ENCODE peak calls at places on chromosomes 5 and 9, in nine cellular contexts. One of them, this sample, is unnamed.

GRCh38 chr5:64742411-64742810 is 26.1 kb downstream of the SREK1IP1 start:
- DNase-seq in EL: no peak
- DNase-seq in NCI-H2029 treated with DMSO at 0.1 percent for 48 hours: no peak
- DNase-seq in MG63: no peak
- DNase-seq in naive thymus-derived CD4-positive, alpha-beta T cell: no peak
- DNase-seq in stimulated activated CD4-positive, alpha-beta T cell treated with anti-CD3 and anti-CD28 coated beads, Interleukin-15, amount 100 ng/mL, for 1 hour: no peak
- DNase-seq in A549: no peak
- DNase-seq in GM12865: no peak
- DNase-seq in EH: no peak
- DNase-seq in this sample: no peak

GRCh38 chr5:6003040-6003825 is 375.1 kb downstream of the MED10 start:
- DNase-seq in A549: no peak
- DNase-seq in naive thymus-derived CD4-positive, alpha-beta T cell: no peak
- DNase-seq in MG63: peak; percentile 23
- DNase-seq in EH: no peak
- DNase-seq in NCI-H2029 treated with DMSO at 0.1 percent for 48 hours: no peak
- DNase-seq in GM12865: no peak
- DNase-seq in EL: no peak
- DNase-seq in stimulated activated CD4-positive, alpha-beta T cell treated with anti-CD3 and anti-CD28 coated beads, Interleukin-15, amount 100 ng/mL, for 1 hour: no peak
- DNase-seq in this sample: no peak

GRCh38 chr5:133383580-133383939 is 228.8 kb downstream of the FSTL4 start:
- DNase-seq in stimulated activated CD4-positive, alpha-beta T cell treated with anti-CD3 and anti-CD28 coated beads, Interleukin-15, amount 100 ng/mL, for 1 hour: no peak
- DNase-seq in EH: no peak
- DNase-seq in naive thymus-derived CD4-positive, alpha-beta T cell: no peak
- DNase-seq in MG63: no peak
- DNase-seq in NCI-H2029 treated with DMSO at 0.1 percent for 48 hours: no peak
- DNase-seq in A549: no peak
- DNase-seq in EL: no peak
- DNase-seq in GM12865: no peak
- DNase-seq in this sample: no peak

GRCh38 chr9:114107286-114108001 is 8.4 kb upstream of the KIF12 start:
- DNase-seq in EH: no peak
- DNase-seq in NCI-H2029 treated with DMSO at 0.1 percent for 48 hours: no peak
- DNase-seq in GM12865: no peak
- DNase-seq in naive thymus-derived CD4-positive, alpha-beta T cell: no peak
- DNase-seq in stimulated activated CD4-positive, alpha-beta T cell treated with anti-CD3 and anti-CD28 coated beads, Interleukin-15, amount 100 ng/mL, for 1 hour: no peak
- DNase-seq in A549: no peak
- DNase-seq in MG63: no peak
- DNase-seq in EL: no peak
- DNase-seq in this sample: no peak

GRCh38 chr5:137833463-137833862 is 34.2 kb upstream of the MYOT start:
- DNase-seq in NCI-H2029 treated with DMSO at 0.1 percent for 48 hours: no peak
- DNase-seq in MG63: peak; percentile 69
- DNase-seq in EH: peak; percentile 88
- DNase-seq in A549: peak; percentile 63
- DNase-seq in EL: peak; percentile 85
- DNase-seq in stimulated activated CD4-positive, alpha-beta T cell treated with anti-CD3 and anti-CD28 coated beads, Interleukin-15, amount 100 ng/mL, for 1 hour: no peak
- DNase-seq in GM12865: no peak
- DNase-seq in naive thymus-derived CD4-positive, alpha-beta T cell: no peak
- DNase-seq in this sample: no peak

GRCh38 chr9:35603506-35603985 is 1.5 kb upstream of the TESK1 start:
- DNase-seq in EH: peak; percentile 88
- DNase-seq in NCI-H2029 treated with DMSO at 0.1 percent for 48 hours: peak; percentile 78
- DNase-seq in MG63: peak; percentile 79
- DNase-seq in GM12865: no peak
- DNase-seq in EL: peak; percentile 76
- DNase-seq in naive thymus-derived CD4-positive, alpha-beta T cell: no peak
- DNase-seq in A549: no peak
- DNase-seq in stimulated activated CD4-positive, alpha-beta T cell treated with anti-CD3 and anti-CD28 coated beads, Interleukin-15, amount 100 ng/mL, for 1 hour: no peak
- DNase-seq in this sample: peak; percentile 84

GRCh38 chr9:98365227-98365669 is 109.8 kb upstream of the TBC1D2 start:
- DNase-seq in A549: no peak
- DNase-seq in EL: peak; percentile 31
- DNase-seq in MG63: no peak
- DNase-seq in NCI-H2029 treated with DMSO at 0.1 percent for 48 hours: no peak
- DNase-seq in stimulated activated CD4-positive, alpha-beta T cell treated with anti-CD3 and anti-CD28 coated beads, Interleukin-15, amount 100 ng/mL, for 1 hour: no peak
- DNase-seq in GM12865: peak; percentile 56
- DNase-seq in naive thymus-derived CD4-positive, alpha-beta T cell: no peak
- DNase-seq in EH: peak; percentile 26
- DNase-seq in this sample: no peak

GRCh38 chr5:140242890-140243585 is 59.9 kb downstream of the PFDN1 start:
- DNase-seq in MG63: no peak
- DNase-seq in EH: no peak
- DNase-seq in stimulated activated CD4-positive, alpha-beta T cell treated with anti-CD3 and anti-CD28 coated beads, Interleukin-15, amount 100 ng/mL, for 1 hour: no peak
- DNase-seq in A549: no peak
- DNase-seq in naive thymus-derived CD4-positive, alpha-beta T cell: no peak
- DNase-seq in EL: no peak
- DNase-seq in NCI-H2029 treated with DMSO at 0.1 percent for 48 hours: no peak
- DNase-seq in GM12865: no peak
- DNase-seq in this sample: no peak

GRCh38 chr5:171494452-171495121 is 75.1 kb downstream of the FGF18 start:
- DNase-seq in MG63: peak; percentile 87
- DNase-seq in naive thymus-derived CD4-positive, alpha-beta T cell: no peak
- DNase-seq in stimulated activated CD4-positive, alpha-beta T cell treated with anti-CD3 and anti-CD28 coated beads, Interleukin-15, amount 100 ng/mL, for 1 hour: no peak
- DNase-seq in A549: peak; percentile 44
- DNase-seq in EL: peak; percentile 71
- DNase-seq in GM12865: no peak
- DNase-seq in EH: peak; percentile 90
- DNase-seq in NCI-H2029 treated with DMSO at 0.1 percent for 48 hours: no peak
- DNase-seq in this sample: peak; percentile 80

GRCh38 chr9:16417101-16417500 is 453.4 kb downstream of the BNC2 start:
- DNase-seq in naive thymus-derived CD4-positive, alpha-beta T cell: no peak
- DNase-seq in NCI-H2029 treated with DMSO at 0.1 percent for 48 hours: no peak
- DNase-seq in GM12865: peak; percentile 74
- DNase-seq in EH: peak; percentile 86
- DNase-seq in A549: no peak
- DNase-seq in stimulated activated CD4-positive, alpha-beta T cell treated with anti-CD3 and anti-CD28 coated beads, Interleukin-15, amount 100 ng/mL, for 1 hour: no peak
- DNase-seq in EL: peak; percentile 79
- DNase-seq in MG63: peak; percentile 99
- DNase-seq in this sample: no peak

GRCh38 chr5:171596391-171596878 is 177.0 kb downstream of the FGF18 start:
- DNase-seq in MG63: peak; percentile 99
- DNase-seq in EH: peak; percentile 88
- DNase-seq in naive thymus-derived CD4-positive, alpha-beta T cell: no peak
- DNase-seq in EL: peak; percentile 97
- DNase-seq in stimulated activated CD4-positive, alpha-beta T cell treated with anti-CD3 and anti-CD28 coated beads, Interleukin-15, amount 100 ng/mL, for 1 hour: no peak
- DNase-seq in NCI-H2029 treated with DMSO at 0.1 percent for 48 hours: no peak
- DNase-seq in A549: no peak
- DNase-seq in GM12865: no peak
- DNase-seq in this sample: peak; percentile 92

GRCh38 chr5:124444147-124444775 is 302.2 kb downstream of the ZNF608 start:
- DNase-seq in NCI-H2029 treated with DMSO at 0.1 percent for 48 hours: no peak
- DNase-seq in EH: no peak
- DNase-seq in EL: no peak
- DNase-seq in GM12865: peak; percentile 94
- DNase-seq in MG63: no peak
- DNase-seq in naive thymus-derived CD4-positive, alpha-beta T cell: no peak
- DNase-seq in A549: no peak
- DNase-seq in stimulated activated CD4-positive, alpha-beta T cell treated with anti-CD3 and anti-CD28 coated beads, Interleukin-15, amount 100 ng/mL, for 1 hour: no peak
- DNase-seq in this sample: no peak

GRCh38 chr9:102700936-102701335 is 294.2 kb upstream of the CYLC2 start:
- DNase-seq in A549: no peak
- DNase-seq in EH: no peak
- DNase-seq in NCI-H2029 treated with DMSO at 0.1 percent for 48 hours: no peak
- DNase-seq in MG63: no peak
- DNase-seq in GM12865: no peak
- DNase-seq in naive thymus-derived CD4-positive, alpha-beta T cell: no peak
- DNase-seq in EL: no peak
- DNase-seq in stimulated activated CD4-positive, alpha-beta T cell treated with anti-CD3 and anti-CD28 coated beads, Interleukin-15, amount 100 ng/mL, for 1 hour: no peak
- DNase-seq in this sample: no peak

GRCh38 chr9:127309715-127310114 is 45.1 kb downstream of the GARNL3 start:
- DNase-seq in NCI-H2029 treated with DMSO at 0.1 percent for 48 hours: no peak
- DNase-seq in EL: no peak
- DNase-seq in GM12865: no peak
- DNase-seq in naive thymus-derived CD4-positive, alpha-beta T cell: no peak
- DNase-seq in EH: no peak
- DNase-seq in A549: no peak
- DNase-seq in MG63: no peak
- DNase-seq in stimulated activated CD4-positive, alpha-beta T cell treated with anti-CD3 and anti-CD28 coated beads, Interleukin-15, amount 100 ng/mL, for 1 hour: no peak
- DNase-seq in this sample: no peak

GRCh38 chr9:107592439-107592838 is 102.9 kb upstream of the KLF4 start:
- DNase-seq in EH: no peak
- DNase-seq in EL: no peak
- DNase-seq in GM12865: no peak
- DNase-seq in stimulated activated CD4-positive, alpha-beta T cell treated with anti-CD3 and anti-CD28 coated beads, Interleukin-15, amount 100 ng/mL, for 1 hour: no peak
- DNase-seq in NCI-H2029 treated with DMSO at 0.1 percent for 48 hours: no peak
- DNase-seq in naive thymus-derived CD4-positive, alpha-beta T cell: no peak
- DNase-seq in A549: no peak
- DNase-seq in MG63: no peak
- DNase-seq in this sample: no peak

GRCh38 chr9:93205896-93206575 is 22.1 kb downstream of the WNK2 start:
- DNase-seq in GM12865: no peak
- DNase-seq in stimulated activated CD4-positive, alpha-beta T cell treated with anti-CD3 and anti-CD28 coated beads, Interleukin-15, amount 100 ng/mL, for 1 hour: no peak
- DNase-seq in EL: no peak
- DNase-seq in naive thymus-derived CD4-positive, alpha-beta T cell: no peak
- DNase-seq in MG63: no peak
- DNase-seq in NCI-H2029 treated with DMSO at 0.1 percent for 48 hours: no peak
- DNase-seq in EH: no peak
- DNase-seq in A549: no peak
- DNase-seq in this sample: peak; percentile 70

GRCh38 chr9:135579356-135579755 is 17.8 kb downstream of the PAEP start:
- DNase-seq in naive thymus-derived CD4-positive, alpha-beta T cell: no peak
- DNase-seq in EL: no peak
- DNase-seq in EH: no peak
- DNase-seq in MG63: no peak
- DNase-seq in A549: no peak
- DNase-seq in GM12865: no peak
- DNase-seq in stimulated activated CD4-positive, alpha-beta T cell treated with anti-CD3 and anti-CD28 coated beads, Interleukin-15, amount 100 ng/mL, for 1 hour: no peak
- DNase-seq in NCI-H2029 treated with DMSO at 0.1 percent for 48 hours: no peak
- DNase-seq in this sample: no peak

GRCh38 chr5:80254767-80255424 is 952 bp downstream of the SERINC5 start:
- DNase-seq in EL: peak; percentile 29
- DNase-seq in EH: peak; percentile 42
- DNase-seq in GM12865: peak; percentile 5
- DNase-seq in stimulated activated CD4-positive, alpha-beta T cell treated with anti-CD3 and anti-CD28 coated beads, Interleukin-15, amount 100 ng/mL, for 1 hour: no peak
- DNase-seq in A549: peak; percentile 28
- DNase-seq in MG63: no peak
- DNase-seq in naive thymus-derived CD4-positive, alpha-beta T cell: peak; percentile 30
- DNase-seq in NCI-H2029 treated with DMSO at 0.1 percent for 48 hours: no peak
- DNase-seq in this sample: no peak

GRCh38 chr5:1380910-1381309 is 36.0 kb upstream of the CLPTM1L start:
- DNase-seq in MG63: no peak
- DNase-seq in A549: no peak
- DNase-seq in naive thymus-derived CD4-positive, alpha-beta T cell: no peak
- DNase-seq in stimulated activated CD4-positive, alpha-beta T cell treated with anti-CD3 and anti-CD28 coated beads, Interleukin-15, amount 100 ng/mL, for 1 hour: no peak
- DNase-seq in EH: no peak
- DNase-seq in NCI-H2029 treated with DMSO at 0.1 percent for 48 hours: no peak
- DNase-seq in GM12865: no peak
- DNase-seq in EL: no peak
- DNase-seq in this sample: no peak

GRCh38 chr5:178793156-178793555 is 62.7 kb upstream of the ZNF354A start:
- DNase-seq in MG63: peak; percentile 49
- DNase-seq in GM12865: no peak
- DNase-seq in EH: no peak
- DNase-seq in NCI-H2029 treated with DMSO at 0.1 percent for 48 hours: no peak
- DNase-seq in stimulated activated CD4-positive, alpha-beta T cell treated with anti-CD3 and anti-CD28 coated beads, Interleukin-15, amount 100 ng/mL, for 1 hour: no peak
- DNase-seq in A549: no peak
- DNase-seq in naive thymus-derived CD4-positive, alpha-beta T cell: peak; percentile 23
- DNase-seq in EL: peak; percentile 13
- DNase-seq in this sample: no peak

GRCh38 chr5:106397700-106398099 is 1273.0 kb downstream of the EFNA5 start:
- DNase-seq in MG63: peak; percentile 81
- DNase-seq in stimulated activated CD4-positive, alpha-beta T cell treated with anti-CD3 and anti-CD28 coated beads, Interleukin-15, amount 100 ng/mL, for 1 hour: no peak
- DNase-seq in GM12865: peak; percentile 9
- DNase-seq in EH: peak; percentile 85
- DNase-seq in EL: peak; percentile 73
- DNase-seq in A549: no peak
- DNase-seq in NCI-H2029 treated with DMSO at 0.1 percent for 48 hours: no peak
- DNase-seq in naive thymus-derived CD4-positive, alpha-beta T cell: no peak
- DNase-seq in this sample: no peak

GRCh38 chr5:124200381-124200780 is 546.1 kb downstream of the ZNF608 start:
- DNase-seq in EH: no peak
- DNase-seq in naive thymus-derived CD4-positive, alpha-beta T cell: no peak
- DNase-seq in stimulated activated CD4-positive, alpha-beta T cell treated with anti-CD3 and anti-CD28 coated beads, Interleukin-15, amount 100 ng/mL, for 1 hour: no peak
- DNase-seq in EL: no peak
- DNase-seq in A549: no peak
- DNase-seq in NCI-H2029 treated with DMSO at 0.1 percent for 48 hours: no peak
- DNase-seq in MG63: no peak
- DNase-seq in GM12865: no peak
- DNase-seq in this sample: no peak

GRCh38 chr5:13783731-13784130 is 160.8 kb downstream of the DNAH5 start:
- DNase-seq in stimulated activated CD4-positive, alpha-beta T cell treated with anti-CD3 and anti-CD28 coated beads, Interleukin-15, amount 100 ng/mL, for 1 hour: no peak
- DNase-seq in NCI-H2029 treated with DMSO at 0.1 percent for 48 hours: no peak
- DNase-seq in A549: no peak
- DNase-seq in GM12865: no peak
- DNase-seq in EL: no peak
- DNase-seq in MG63: no peak
- DNase-seq in naive thymus-derived CD4-positive, alpha-beta T cell: no peak
- DNase-seq in EH: no peak
- DNase-seq in this sample: peak; percentile 27

GRCh38 chr5:90968319-90968718 is 409.7 kb downstream of the ADGRV1 start:
- DNase-seq in stimulated activated CD4-positive, alpha-beta T cell treated with anti-CD3 and anti-CD28 coated beads, Interleukin-15, amount 100 ng/mL, for 1 hour: no peak
- DNase-seq in naive thymus-derived CD4-positive, alpha-beta T cell: no peak
- DNase-seq in EL: no peak
- DNase-seq in EH: no peak
- DNase-seq in GM12865: no peak
- DNase-seq in A549: no peak
- DNase-seq in NCI-H2029 treated with DMSO at 0.1 percent for 48 hours: no peak
- DNase-seq in MG63: no peak
- DNase-seq in this sample: no peak

GRCh38 chr5:180470966-180471582 is 23.1 kb upstream of the CNOT6 start:
- DNase-seq in stimulated activated CD4-positive, alpha-beta T cell treated with anti-CD3 and anti-CD28 coated beads, Interleukin-15, amount 100 ng/mL, for 1 hour: peak; percentile 27
- DNase-seq in EH: peak; percentile 60
- DNase-seq in GM12865: peak; percentile 69
- DNase-seq in MG63: peak; percentile 47
- DNase-seq in naive thymus-derived CD4-positive, alpha-beta T cell: peak; percentile 55
- DNase-seq in EL: peak; percentile 50
- DNase-seq in NCI-H2029 treated with DMSO at 0.1 percent for 48 hours: no peak
- DNase-seq in A549: peak; percentile 70
- DNase-seq in this sample: no peak

GRCh38 chr9:96186601-96187011 is 115.4 kb downstream of the HSD17B3 start:
- DNase-seq in EH: no peak
- DNase-seq in GM12865: no peak
- DNase-seq in EL: peak; percentile 3
- DNase-seq in NCI-H2029 treated with DMSO at 0.1 percent for 48 hours: no peak
- DNase-seq in naive thymus-derived CD4-positive, alpha-beta T cell: no peak
- DNase-seq in stimulated activated CD4-positive, alpha-beta T cell treated with anti-CD3 and anti-CD28 coated beads, Interleukin-15, amount 100 ng/mL, for 1 hour: no peak
- DNase-seq in A549: no peak
- DNase-seq in MG63: no peak
- DNase-seq in this sample: no peak

GRCh38 chr9:126235350-126235740 is 91.3 kb upstream of the MVB12B start:
- DNase-seq in GM12865: no peak
- DNase-seq in MG63: no peak
- DNase-seq in NCI-H2029 treated with DMSO at 0.1 percent for 48 hours: no peak
- DNase-seq in EH: no peak
- DNase-seq in naive thymus-derived CD4-positive, alpha-beta T cell: no peak
- DNase-seq in stimulated activated CD4-positive, alpha-beta T cell treated with anti-CD3 and anti-CD28 coated beads, Interleukin-15, amount 100 ng/mL, for 1 hour: no peak
- DNase-seq in EL: no peak
- DNase-seq in A549: no peak
- DNase-seq in this sample: no peak

GRCh38 chr5:14580037-14581034 is 1.3 kb upstream of the OTULINL start:
- DNase-seq in EH: peak; percentile 96
- DNase-seq in NCI-H2029 treated with DMSO at 0.1 percent for 48 hours: peak; percentile 21
- DNase-seq in MG63: no peak
- DNase-seq in naive thymus-derived CD4-positive, alpha-beta T cell: no peak
- DNase-seq in A549: no peak
- DNase-seq in GM12865: no peak
- DNase-seq in stimulated activated CD4-positive, alpha-beta T cell treated with anti-CD3 and anti-CD28 coated beads, Interleukin-15, amount 100 ng/mL, for 1 hour: no peak
- DNase-seq in EL: peak; percentile 68
- DNase-seq in this sample: no peak

GRCh38 chr5:68252678-68253520 is 37.3 kb downstream of the PIK3R1 start:
- DNase-seq in EH: peak; percentile 75
- DNase-seq in naive thymus-derived CD4-positive, alpha-beta T cell: peak; percentile 33
- DNase-seq in A549: peak; percentile 67
- DNase-seq in NCI-H2029 treated with DMSO at 0.1 percent for 48 hours: peak; percentile 41
- DNase-seq in GM12865: peak; percentile 73
- DNase-seq in EL: peak; percentile 68
- DNase-seq in stimulated activated CD4-positive, alpha-beta T cell treated with anti-CD3 and anti-CD28 coated beads, Interleukin-15, amount 100 ng/mL, for 1 hour: no peak
- DNase-seq in MG63: peak; percentile 46
- DNase-seq in this sample: no peak

GRCh38 chr5:3129252-3129651 is 377.8 kb upstream of the IRX2 start:
- DNase-seq in MG63: no peak
- DNase-seq in EH: no peak
- DNase-seq in A549: no peak
- DNase-seq in NCI-H2029 treated with DMSO at 0.1 percent for 48 hours: no peak
- DNase-seq in GM12865: no peak
- DNase-seq in naive thymus-derived CD4-positive, alpha-beta T cell: no peak
- DNase-seq in stimulated activated CD4-positive, alpha-beta T cell treated with anti-CD3 and anti-CD28 coated beads, Interleukin-15, amount 100 ng/mL, for 1 hour: no peak
- DNase-seq in EL: no peak
- DNase-seq in this sample: no peak

GRCh38 chr5:38695021-38695961 is 138.8 kb upstream of the LIFR start:
- DNase-seq in MG63: no peak
- DNase-seq in EH: no peak
- DNase-seq in NCI-H2029 treated with DMSO at 0.1 percent for 48 hours: no peak
- DNase-seq in stimulated activated CD4-positive, alpha-beta T cell treated with anti-CD3 and anti-CD28 coated beads, Interleukin-15, amount 100 ng/mL, for 1 hour: no peak
- DNase-seq in naive thymus-derived CD4-positive, alpha-beta T cell: no peak
- DNase-seq in A549: no peak
- DNase-seq in EL: no peak
- DNase-seq in GM12865: no peak
- DNase-seq in this sample: no peak